ENCODE peak calls at places on chromosomes 6 and 20, in eight cellular contexts. One of them, this sample, is unnamed.

GRCh38 chr6:170164271-170164900 is 126.5 kb downstream of the DLL1 start:
- DNase-seq in ovary: no peak
- DNase-seq in Calu3: no peak
- DNase-seq in lower leg skin: no peak
- DNase-seq in head of caudate nucleus: no peak
- DNase-seq in activated T-helper 1 cell treated with Interleukin-2 at 50 U/mL for 16 hours: no peak
- DNase-seq in HFF-Myc: no peak
- DNase-seq in AG08395: no peak
- DNase-seq in this sample: no peak

GRCh38 chr6:163489584-163489983 is 75.1 kb downstream of the QKI start:
- DNase-seq in ovary: no peak
- DNase-seq in Calu3: no peak
- DNase-seq in lower leg skin: no peak
- DNase-seq in head of caudate nucleus: no peak
- DNase-seq in activated T-helper 1 cell treated with Interleukin-2 at 50 U/mL for 16 hours: no peak
- DNase-seq in HFF-Myc: no peak
- DNase-seq in AG08395: no peak
- DNase-seq in this sample: no peak

GRCh38 chr6:86937219-86938079 is at the start of gene HTR1E:
- DNase-seq in ovary: peak
- DNase-seq in Calu3: peak
- DNase-seq in lower leg skin: no peak
- DNase-seq in head of caudate nucleus: peak
- DNase-seq in activated T-helper 1 cell treated with Interleukin-2 at 50 U/mL for 16 hours: no peak
- DNase-seq in HFF-Myc: no peak
- DNase-seq in AG08395: peak
- DNase-seq in this sample: no peak

GRCh38 chr6:56314683-56315523 is 67.5 kb upstream of the COL21A1 start:
- DNase-seq in ovary: no peak
- DNase-seq in Calu3: peak
- DNase-seq in lower leg skin: no peak
- DNase-seq in head of caudate nucleus: peak
- DNase-seq in activated T-helper 1 cell treated with Interleukin-2 at 50 U/mL for 16 hours: no peak
- DNase-seq in HFF-Myc: peak
- DNase-seq in AG08395: peak
- DNase-seq in this sample: no peak

GRCh38 chr6:1104988-1105670 is 206.8 kb upstream of the FOXQ1 start:
- DNase-seq in ovary: no peak
- DNase-seq in Calu3: no peak
- DNase-seq in lower leg skin: peak
- DNase-seq in head of caudate nucleus: no peak
- DNase-seq in activated T-helper 1 cell treated with Interleukin-2 at 50 U/mL for 16 hours: no peak
- DNase-seq in HFF-Myc: no peak
- DNase-seq in AG08395: no peak
- DNase-seq in this sample: no peak

GRCh38 chr6:147204060-147204785 is at the start of gene STXBP5:
- DNase-seq in ovary: peak
- DNase-seq in Calu3: peak
- DNase-seq in lower leg skin: peak
- DNase-seq in head of caudate nucleus: peak
- DNase-seq in activated T-helper 1 cell treated with Interleukin-2 at 50 U/mL for 16 hours: peak
- DNase-seq in HFF-Myc: no peak
- DNase-seq in AG08395: peak
- DNase-seq in this sample: no peak

GRCh38 chr6:4910060-4910746 is 93.6 kb downstream of the RPP40 start:
- DNase-seq in ovary: no peak
- DNase-seq in Calu3: no peak
- DNase-seq in lower leg skin: no peak
- DNase-seq in head of caudate nucleus: no peak
- DNase-seq in activated T-helper 1 cell treated with Interleukin-2 at 50 U/mL for 16 hours: no peak
- DNase-seq in HFF-Myc: no peak
- DNase-seq in AG08395: no peak
- DNase-seq in this sample: no peak

GRCh38 chr20:58661298-58662141 is 10.4 kb downstream of the STX16 start:
- DNase-seq in ovary: no peak
- DNase-seq in Calu3: no peak
- DNase-seq in lower leg skin: no peak
- DNase-seq in head of caudate nucleus: no peak
- DNase-seq in activated T-helper 1 cell treated with Interleukin-2 at 50 U/mL for 16 hours: peak
- DNase-seq in HFF-Myc: no peak
- DNase-seq in AG08395: no peak
- DNase-seq in this sample: no peak

GRCh38 chr6:125140808-125141207 is 12.8 kb upstream of the TPD52L1 start:
- DNase-seq in ovary: no peak
- DNase-seq in Calu3: no peak
- DNase-seq in lower leg skin: no peak
- DNase-seq in head of caudate nucleus: no peak
- DNase-seq in activated T-helper 1 cell treated with Interleukin-2 at 50 U/mL for 16 hours: no peak
- DNase-seq in HFF-Myc: no peak
- DNase-seq in AG08395: peak
- DNase-seq in this sample: no peak

GRCh38 chr6:56259682-56260081 is 12.3 kb upstream of the COL21A1 start:
- DNase-seq in ovary: no peak
- DNase-seq in Calu3: peak
- DNase-seq in lower leg skin: no peak
- DNase-seq in head of caudate nucleus: no peak
- DNase-seq in activated T-helper 1 cell treated with Interleukin-2 at 50 U/mL for 16 hours: no peak
- DNase-seq in HFF-Myc: no peak
- DNase-seq in AG08395: peak
- DNase-seq in this sample: no peak

GRCh38 chr6:122798099-122798641 is 9.1 kb downstream of the SMPDL3A start:
- DNase-seq in ovary: no peak
- DNase-seq in Calu3: peak
- DNase-seq in lower leg skin: no peak
- DNase-seq in head of caudate nucleus: no peak
- DNase-seq in activated T-helper 1 cell treated with Interleukin-2 at 50 U/mL for 16 hours: no peak
- DNase-seq in HFF-Myc: no peak
- DNase-seq in AG08395: peak
- DNase-seq in this sample: no peak

GRCh38 chr20:42955713-42956112 is 234.0 kb downstream of the PTPRT start:
- DNase-seq in ovary: no peak
- DNase-seq in Calu3: no peak
- DNase-seq in lower leg skin: no peak
- DNase-seq in head of caudate nucleus: no peak
- DNase-seq in activated T-helper 1 cell treated with Interleukin-2 at 50 U/mL for 16 hours: no peak
- DNase-seq in HFF-Myc: no peak
- DNase-seq in AG08395: no peak
- DNase-seq in this sample: no peak

GRCh38 chr20:19806806-19807691 is 49.0 kb downstream of the RIN2 start:
- DNase-seq in ovary: no peak
- DNase-seq in Calu3: no peak
- DNase-seq in lower leg skin: no peak
- DNase-seq in head of caudate nucleus: no peak
- DNase-seq in activated T-helper 1 cell treated with Interleukin-2 at 50 U/mL for 16 hours: no peak
- DNase-seq in HFF-Myc: no peak
- DNase-seq in AG08395: no peak
- DNase-seq in this sample: no peak

GRCh38 chr20:18223399-18223798 is 64.9 kb upstream of the ZNF133 start:
- DNase-seq in ovary: no peak
- DNase-seq in Calu3: no peak
- DNase-seq in lower leg skin: no peak
- DNase-seq in head of caudate nucleus: no peak
- DNase-seq in activated T-helper 1 cell treated with Interleukin-2 at 50 U/mL for 16 hours: no peak
- DNase-seq in HFF-Myc: no peak
- DNase-seq in AG08395: no peak
- DNase-seq in this sample: no peak

GRCh38 chr6:16759646-16760535 is 1.4 kb downstream of the ATXN1 start:
- DNase-seq in ovary: peak
- DNase-seq in Calu3: peak
- DNase-seq in lower leg skin: peak
- DNase-seq in head of caudate nucleus: peak
- DNase-seq in activated T-helper 1 cell treated with Interleukin-2 at 50 U/mL for 16 hours: peak
- DNase-seq in HFF-Myc: no peak
- DNase-seq in AG08395: peak
- DNase-seq in this sample: peak

GRCh38 chr6:99779631-99780555 is 173.3 kb downstream of the PRDM13 start:
- DNase-seq in ovary: no peak
- DNase-seq in Calu3: no peak
- DNase-seq in lower leg skin: no peak
- DNase-seq in head of caudate nucleus: no peak
- DNase-seq in activated T-helper 1 cell treated with Interleukin-2 at 50 U/mL for 16 hours: no peak
- DNase-seq in HFF-Myc: no peak
- DNase-seq in AG08395: no peak
- DNase-seq in this sample: no peak

GRCh38 chr6:37565267-37566208 is 65.8 kb upstream of the CCDC167 start:
- DNase-seq in ovary: no peak
- DNase-seq in Calu3: no peak
- DNase-seq in lower leg skin: no peak
- DNase-seq in head of caudate nucleus: peak
- DNase-seq in activated T-helper 1 cell treated with Interleukin-2 at 50 U/mL for 16 hours: no peak
- DNase-seq in HFF-Myc: no peak
- DNase-seq in AG08395: no peak
- DNase-seq in this sample: no peak

GRCh38 chr20:4740774-4741431 is 19.2 kb downstream of the PRND start:
- DNase-seq in ovary: peak
- DNase-seq in Calu3: peak
- DNase-seq in lower leg skin: no peak
- DNase-seq in head of caudate nucleus: peak
- DNase-seq in activated T-helper 1 cell treated with Interleukin-2 at 50 U/mL for 16 hours: peak
- DNase-seq in HFF-Myc: no peak
- DNase-seq in AG08395: peak
- DNase-seq in this sample: no peak

GRCh38 chr6:121597654-121598053 is 162.2 kb downstream of the GJA1 start:
- DNase-seq in ovary: no peak
- DNase-seq in Calu3: no peak
- DNase-seq in lower leg skin: no peak
- DNase-seq in head of caudate nucleus: no peak
- DNase-seq in activated T-helper 1 cell treated with Interleukin-2 at 50 U/mL for 16 hours: no peak
- DNase-seq in HFF-Myc: no peak
- DNase-seq in AG08395: peak
- DNase-seq in this sample: no peak

GRCh38 chr6:146526192-146526591 is 17.4 kb upstream of the RAB32 start:
- DNase-seq in ovary: no peak
- DNase-seq in Calu3: no peak
- DNase-seq in lower leg skin: no peak
- DNase-seq in head of caudate nucleus: no peak
- DNase-seq in activated T-helper 1 cell treated with Interleukin-2 at 50 U/mL for 16 hours: no peak
- DNase-seq in HFF-Myc: no peak
- DNase-seq in AG08395: peak
- DNase-seq in this sample: no peak

This sample was measured in mesenteric fat pad.